ENCODE peak calls at places on chromosomes 6 and 20, in five cellular contexts. One of them, this sample, is unnamed. For H3K4me1, the result is how much of the 10 kb centered on the place peaks cover.

GRCh38 chr6:53768636-53769035 is 26.2 kb upstream of the LRRC1 start:
- DNase-seq in lung: no peak
- DNase-seq in mesendoderm: no peak
- DNase-seq in left ventricle myocardium inferior: no peak
- DNase-seq in HepG2: no peak
- DNase-seq in this sample: no peak

GRCh38 chr6:21992178-21992967 is 304.5 kb downstream of the PRL start:
- DNase-seq in lung: no peak
- DNase-seq in mesendoderm: no peak
- DNase-seq in left ventricle myocardium inferior: no peak
- DNase-seq in HepG2: no peak
- DNase-seq in this sample: peak

GRCh38 chr6:167211870-167212715 is 54.3 kb upstream of the GPR31 start:
- DNase-seq in lung: no peak
- DNase-seq in mesendoderm: no peak
- DNase-seq in left ventricle myocardium inferior: no peak
- DNase-seq in HepG2: no peak
- DNase-seq in this sample: no peak

GRCh38 chr6:48087448-48087847 is 23.5 kb downstream of the PTCHD4 start:
- DNase-seq in lung: no peak
- DNase-seq in mesendoderm: peak
- DNase-seq in left ventricle myocardium inferior: no peak
- DNase-seq in HepG2: no peak
- DNase-seq in this sample: no peak

GRCh38 chr6:8279094-8279805 is 156.1 kb downstream of the SLC35B3 start:
- DNase-seq in lung: no peak
- DNase-seq in mesendoderm: no peak
- DNase-seq in left ventricle myocardium inferior: no peak
- DNase-seq in HepG2: no peak
- DNase-seq in this sample: no peak

GRCh38 chr6:165698868-165699267 is 35.8 kb upstream of the PDE10A start:
- DNase-seq in lung: no peak
- DNase-seq in mesendoderm: no peak
- DNase-seq in left ventricle myocardium inferior: no peak
- DNase-seq in HepG2: no peak
- DNase-seq in this sample: no peak

GRCh38 chr6:11251553-11252358 is 19.3 kb upstream of the NEDD9 start:
- DNase-seq in lung: no peak
- DNase-seq in mesendoderm: no peak
- DNase-seq in left ventricle myocardium inferior: peak
- DNase-seq in HepG2: peak
- DNase-seq in this sample: peak

GRCh38 chr6:106360989-106361430 is 493 bp downstream of the CRYBG1 start:
- DNase-seq in lung: peak
- DNase-seq in mesendoderm: peak
- DNase-seq in left ventricle myocardium inferior: no peak
- DNase-seq in HepG2: no peak
- DNase-seq in this sample: no peak

GRCh38 chr6:13524801-13525508 is 37.6 kb upstream of the GFOD1 start:
- DNase-seq in lung: no peak
- DNase-seq in mesendoderm: no peak
- DNase-seq in left ventricle myocardium inferior: no peak
- DNase-seq in HepG2: no peak
- DNase-seq in this sample: no peak

GRCh38 chr20:56752274-56752673 is 123.2 kb downstream of the TFAP2C start:
- DNase-seq in lung: no peak
- DNase-seq in mesendoderm: no peak
- DNase-seq in left ventricle myocardium inferior: no peak
- DNase-seq in HepG2: no peak
- DNase-seq in this sample: no peak

GRCh38 chr20:16691381-16691780 is 38.4 kb upstream of the SNRPB2 start:
- DNase-seq in lung: no peak
- DNase-seq in mesendoderm: no peak
- DNase-seq in left ventricle myocardium inferior: no peak
- DNase-seq in HepG2: no peak
- DNase-seq in this sample: no peak

GRCh38 chr6:106279179-106279578 is 46.4 kb downstream of the ATG5 start:
- DNase-seq in lung: no peak
- DNase-seq in mesendoderm: no peak
- DNase-seq in left ventricle myocardium inferior: no peak
- DNase-seq in HepG2: no peak
- DNase-seq in this sample: no peak

GRCh38 chr6:11773581-11773980 is 5.0 kb downstream of the ADTRP start:
- DNase-seq in lung: no peak
- DNase-seq in mesendoderm: no peak
- DNase-seq in left ventricle myocardium inferior: no peak
- DNase-seq in HepG2: no peak
- DNase-seq in this sample: no peak

GRCh38 chr20:48064929-48065328 is 279.6 kb upstream of the SULF2 start:
- DNase-seq in lung: no peak
- DNase-seq in mesendoderm: peak
- DNase-seq in left ventricle myocardium inferior: no peak
- DNase-seq in HepG2: no peak
- DNase-seq in this sample: peak

GRCh38 chr20:62386383-62387218 is at the start of gene RPS21:
- DNase-seq in lung: peak
- DNase-seq in mesendoderm: peak
- DNase-seq in left ventricle myocardium inferior: peak
- DNase-seq in HepG2: peak
- DNase-seq in this sample: peak

GRCh38 chr6:155125916-155126315 is 130.8 kb downstream of the TIAM2 start:
- DNase-seq in lung: no peak
- DNase-seq in mesendoderm: no peak
- DNase-seq in left ventricle myocardium inferior: no peak
- DNase-seq in HepG2: no peak
- DNase-seq in this sample: no peak

GRCh38 chr6:147149826-147150225 is 54.4 kb upstream of the STXBP5 start:
- DNase-seq in lung: no peak
- DNase-seq in mesendoderm: no peak
- DNase-seq in left ventricle myocardium inferior: no peak
- DNase-seq in HepG2: no peak
- DNase-seq in this sample: no peak

GRCh38 chr6:169564453-169565240 is 137.2 kb downstream of the WDR27 start:
- DNase-seq in lung: peak
- DNase-seq in mesendoderm: no peak
- DNase-seq in left ventricle myocardium inferior: no peak
- DNase-seq in HepG2: no peak
- DNase-seq in this sample: no peak

GRCh38 chr6:75267461-75267860 is 17.1 kb downstream of the TMEM30A start:
- DNase-seq in lung: no peak
- DNase-seq in mesendoderm: no peak
- DNase-seq in left ventricle myocardium inferior: no peak
- DNase-seq in HepG2: no peak
- DNase-seq in this sample: no peak

GRCh38 chr6:162728177-162728571 is 400 bp downstream of the PACRG start:
- DNase-seq in lung: no peak
- DNase-seq in mesendoderm: no peak
- DNase-seq in left ventricle myocardium inferior: no peak
- DNase-seq in HepG2: no peak
- DNase-seq in this sample: no peak

GRCh38 chr6:1988843-1989242 is 256.6 kb downstream of the GMDS start:
- DNase-seq in lung: no peak
- DNase-seq in mesendoderm: no peak
- DNase-seq in left ventricle myocardium inferior: no peak
- DNase-seq in HepG2: no peak
- DNase-seq in this sample: no peak

GRCh38 chr6:1983850-1984249 is 261.6 kb downstream of the GMDS start:
- DNase-seq in lung: no peak
- DNase-seq in mesendoderm: no peak
- DNase-seq in left ventricle myocardium inferior: no peak
- DNase-seq in HepG2: no peak
- DNase-seq in this sample: no peak

GRCh38 chr6:1987640-1988039 is 257.8 kb downstream of the GMDS start:
- DNase-seq in lung: no peak
- DNase-seq in mesendoderm: no peak
- DNase-seq in left ventricle myocardium inferior: no peak
- DNase-seq in HepG2: no peak
- DNase-seq in this sample: peak

GRCh38 chr6:1984346-1984994 is 260.9 kb downstream of the GMDS start:
- DNase-seq in lung: no peak
- DNase-seq in mesendoderm: no peak
- DNase-seq in left ventricle myocardium inferior: no peak
- DNase-seq in HepG2: no peak
- DNase-seq in this sample: no peak

GRCh38 chr6:1986454-1987243 is 258.8 kb downstream of the GMDS start:
- DNase-seq in lung: no peak
- DNase-seq in mesendoderm: no peak
- DNase-seq in left ventricle myocardium inferior: no peak
- DNase-seq in HepG2: no peak
- DNase-seq in this sample: no peak
- H3K4me1 ChIP-seq in lung: under half
- H3K4me1 ChIP-seq in mesendoderm: under half
- H3K4me1 ChIP-seq in left ventricle myocardium inferior: under half
- H3K4me1 ChIP-seq in HepG2: under half
- H3K4me1 ChIP-seq in this sample: under half

GRCh38 chr6:15266423-15266996 is 20.6 kb downstream of the JARID2 start:
- DNase-seq in lung: no peak
- DNase-seq in mesendoderm: peak
- DNase-seq in left ventricle myocardium inferior: peak
- DNase-seq in HepG2: peak
- DNase-seq in this sample: no peak
- H3K4me1 ChIP-seq in lung: under half
- H3K4me1 ChIP-seq in mesendoderm: under half
- H3K4me1 ChIP-seq in left ventricle myocardium inferior: half or more
- H3K4me1 ChIP-seq in HepG2: half or more
- H3K4me1 ChIP-seq in this sample: under half

DNA sequence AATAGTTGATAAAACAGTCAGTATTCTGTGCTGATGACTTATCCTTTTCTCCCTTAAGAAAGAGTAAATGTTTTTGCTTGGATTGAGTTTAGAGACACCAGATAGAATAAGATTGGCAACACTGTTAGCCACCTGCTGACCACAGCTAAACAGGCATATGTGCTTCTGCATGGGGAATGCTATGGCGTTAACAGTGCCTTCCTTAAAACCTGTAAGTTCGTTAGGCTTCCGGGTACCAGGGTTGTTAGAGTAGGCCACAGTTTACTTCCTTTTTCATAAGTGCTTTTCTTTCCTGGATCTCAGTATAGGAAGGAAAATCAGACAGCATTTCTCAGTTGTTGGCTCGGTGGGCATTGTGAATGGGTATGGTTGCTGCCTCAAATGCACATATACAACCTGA is 22.8 kb downstream of the TOP1 start:
- DNase-seq in lung: no peak
- DNase-seq in mesendoderm: no peak
- DNase-seq in left ventricle myocardium inferior: no peak
- DNase-seq in HepG2: no peak
- DNase-seq in this sample: no peak
- H3K4me1 ChIP-seq in lung: under half
- H3K4me1 ChIP-seq in mesendoderm: under half
- H3K4me1 ChIP-seq in left ventricle myocardium inferior: half or more
- H3K4me1 ChIP-seq in HepG2: half or more
- H3K4me1 ChIP-seq in this sample: under half

GRCh38 chr6:17258763-17259162 is 22.4 kb upstream of the RBM24 start:
- DNase-seq in lung: no peak
- DNase-seq in mesendoderm: no peak
- DNase-seq in left ventricle myocardium inferior: no peak
- DNase-seq in HepG2: no peak
- DNase-seq in this sample: no peak
- H3K4me1 ChIP-seq in lung: under half
- H3K4me1 ChIP-seq in mesendoderm: under half
- H3K4me1 ChIP-seq in left ventricle myocardium inferior: under half
- H3K4me1 ChIP-seq in HepG2: under half
- H3K4me1 ChIP-seq in this sample: under half

GRCh38 chr20:50305636-50306477 is 115.2 kb downstream of the CEBPB start:
- DNase-seq in lung: no peak
- DNase-seq in mesendoderm: peak
- DNase-seq in left ventricle myocardium inferior: no peak
- DNase-seq in HepG2: peak
- DNase-seq in this sample: no peak
- H3K4me1 ChIP-seq in lung: under half
- H3K4me1 ChIP-seq in mesendoderm: under half
- H3K4me1 ChIP-seq in left ventricle myocardium inferior: half or more
- H3K4me1 ChIP-seq in HepG2: half or more
- H3K4me1 ChIP-seq in this sample: under half

GRCh38 chr6:40486576-40486975 is 100.6 kb downstream of the LRFN2 start:
- DNase-seq in lung: no peak
- DNase-seq in mesendoderm: no peak
- DNase-seq in left ventricle myocardium inferior: no peak
- DNase-seq in HepG2: no peak
- DNase-seq in this sample: no peak

GRCh38 chr6:40485300-40485699 is 101.9 kb downstream of the LRFN2 start:
- DNase-seq in lung: no peak
- DNase-seq in mesendoderm: no peak
- DNase-seq in left ventricle myocardium inferior: no peak
- DNase-seq in HepG2: no peak
- DNase-seq in this sample: no peak

GRCh38 chr6:40482532-40482931 is 104.6 kb downstream of the LRFN2 start:
- DNase-seq in lung: no peak
- DNase-seq in mesendoderm: peak
- DNase-seq in left ventricle myocardium inferior: no peak
- DNase-seq in HepG2: no peak
- DNase-seq in this sample: no peak

GRCh38 chr6:40485795-40486194 is 101.4 kb downstream of the LRFN2 start:
- DNase-seq in lung: no peak
- DNase-seq in mesendoderm: no peak
- DNase-seq in left ventricle myocardium inferior: no peak
- DNase-seq in HepG2: no peak
- DNase-seq in this sample: no peak

GRCh38 chr6:40484066-40484465 is 103.1 kb downstream of the LRFN2 start:
- DNase-seq in lung: no peak
- DNase-seq in mesendoderm: no peak
- DNase-seq in left ventricle myocardium inferior: no peak
- DNase-seq in HepG2: no peak
- DNase-seq in this sample: no peak
- H3K4me1 ChIP-seq in lung: under half
- H3K4me1 ChIP-seq in mesendoderm: under half
- H3K4me1 ChIP-seq in left ventricle myocardium inferior: under half
- H3K4me1 ChIP-seq in HepG2: under half
- H3K4me1 ChIP-seq in this sample: under half

GRCh38 chr6:25005010-25005409 is 69.2 kb upstream of the RIPOR2 start:
- DNase-seq in lung: peak
- DNase-seq in mesendoderm: peak
- DNase-seq in left ventricle myocardium inferior: no peak
- DNase-seq in HepG2: no peak
- DNase-seq in this sample: no peak
- H3K4me1 ChIP-seq in lung: under half
- H3K4me1 ChIP-seq in mesendoderm: under half
- H3K4me1 ChIP-seq in left ventricle myocardium inferior: under half
- H3K4me1 ChIP-seq in HepG2: under half
- H3K4me1 ChIP-seq in this sample: under half

GRCh38 chr20:54345817-54346216 is 129.6 kb upstream of the DOK5 start:
- DNase-seq in lung: no peak
- DNase-seq in mesendoderm: peak
- DNase-seq in left ventricle myocardium inferior: no peak
- DNase-seq in HepG2: no peak
- DNase-seq in this sample: no peak
- H3K4me1 ChIP-seq in lung: under half
- H3K4me1 ChIP-seq in mesendoderm: under half
- H3K4me1 ChIP-seq in left ventricle myocardium inferior: under half
- H3K4me1 ChIP-seq in HepG2: under half
- H3K4me1 ChIP-seq in this sample: under half

GRCh38 chr20:60256811-60257210 is 298.6 kb downstream of the CDH26 start:
- DNase-seq in lung: no peak
- DNase-seq in mesendoderm: no peak
- DNase-seq in left ventricle myocardium inferior: no peak
- DNase-seq in HepG2: no peak
- DNase-seq in this sample: no peak
- H3K4me1 ChIP-seq in lung: under half
- H3K4me1 ChIP-seq in mesendoderm: under half
- H3K4me1 ChIP-seq in left ventricle myocardium inferior: under half
- H3K4me1 ChIP-seq in HepG2: under half
- H3K4me1 ChIP-seq in this sample: under half

This sample was measured in foreskin keratinocyte.